ENCODE peak calls at places on chromosomes 12 and 14, in eight cellular contexts. Y is fibroblast of mammary gland; W is activated CD4-positive, alpha-beta T cell treated with anti-CD3 and anti-CD28 coated beads, Interleukin-2, amount 50 U/mL, for 48 hours; Q is GM10248; X is iris pigment epithelial cell; V is lower lobe of right lung; C is A673; O is neuronal stem cell. S is an unnamed sample.

GRCh38 chr14:88904864-88905263 is 80.4 kb downstream of the TTC8 start:
- DNase-seq in V (no peak), Y (no peak), Q (no peak), W (no peak), C (no peak), O (no peak), X (peak; percentile 57), S (no peak)

GRCh38 chr14:69314327-69314726 is 54.4 kb downstream of the GALNT16 start:
- DNase-seq in W (no peak), V (no peak), Q (no peak), C (no peak), O (no peak), Y (no peak), X (no peak), S (no peak)

GRCh38 chr14:49303952-49304516 is 282.1 kb downstream of the RPS29 start:
- DNase-seq in C (peak; percentile 70), Y (peak; percentile 44), O (peak; percentile 71), X (peak; percentile 22), Q (no peak), V (no peak), W (peak; percentile 1), S (no peak)

GRCh38 chr12:27615331-27615891 is 80.8 kb upstream of the REP15 start:
- DNase-seq in O (no peak), V (no peak), X (peak; percentile 47), W (no peak), Y (no peak), Q (no peak), C (peak; percentile 79), S (no peak)

GRCh38 chr12:123237646-123238329 is 4.6 kb downstream of the MTRFR start:
- DNase-seq in Y (peak; percentile 76), W (peak; percentile 77), Q (peak; percentile 49), X (peak; percentile 71), V (peak; percentile 68), C (peak; percentile 66), O (no peak), S (peak; percentile 66)

GRCh38 chr12:116534341-116535121 is 24.6 kb upstream of the MAP1LC3B2 start:
- DNase-seq in W (no peak), V (no peak), X (peak; percentile 26), C (peak; percentile 38), Y (peak; percentile 23), Q (no peak), O (no peak), S (no peak)

GRCh38 chr12:53102883-53103807 is at the start of gene SOAT2:
- DNase-seq in C (no peak), V (no peak), W (peak; percentile 34), O (no peak), Q (no peak), Y (no peak), X (no peak), S (no peak)

GRCh38 chr14:103155013-103155412 is 31.8 kb downstream of the TNFAIP2 start:
- DNase-seq in Y (peak; percentile 79), Q (peak; percentile 21), X (peak; percentile 8), W (no peak), O (no peak), C (no peak), V (peak; percentile 81), S (no peak)

GRCh38 chr12:58388261-58388660 is 446.9 kb downstream of the ATP23 start:
- DNase-seq in V (no peak), C (no peak), O (no peak), X (no peak), W (no peak), Q (no peak), Y (peak; percentile 25), S (no peak)

GRCh38 chr12:91100901-91101300 is 10.4 kb downstream of the LUM start:
- DNase-seq in V (no peak), W (no peak), Q (no peak), X (peak; percentile 33), Y (peak; percentile 34), C (no peak), O (no peak), S (no peak)

GRCh38 chr12:113075137-113075683 is 18.7 kb downstream of the DTX1 start:
- DNase-seq in Y (no peak), Q (peak; percentile 84), C (no peak), W (no peak), O (no peak), V (no peak), X (no peak), S (no peak)

GRCh38 chr14:73168274-73168673 is 32.0 kb downstream of the PSEN1 start:
- DNase-seq in Q (no peak), V (no peak), C (no peak), O (no peak), W (no peak), Y (no peak), X (no peak), S (no peak)